ENCODE peak calls at places on chromosome 19, in eight cellular contexts. M, E, A, I, H, N, C and S are unnamed samples.
A peak's percentile ranks its signal among the peaks of the same experiment; 100 is the strongest.

GRCh38 chr19:3150739-3151329 is 15.0 kb downstream of the GNA15 start:
- DNase-seq in N (no peak), A (no peak), C (no peak), M (no peak), H (no peak), I (no peak), E (no peak), S (no peak)

GRCh38 chr19:23294141-23294540 is 43.9 kb upstream of the ZNF724 start:
- DNase-seq in A (no peak), H (no peak), C (no peak), E (no peak), N (no peak), I (no peak), M (no peak), S (no peak)

GRCh38 chr19:34985249-34986022 is 14.7 kb upstream of the GRAMD1A start:
- DNase-seq in H (no peak), N (peak; percentile 50), I (peak; percentile 65), E (no peak), M (no peak), C (peak; percentile 90), A (peak; percentile 71), S (peak; percentile 46)

GRCh38 chr19:3479819-3480215 is 508 bp downstream of the SMIM24 start:
- DNase-seq in H (no peak), N (no peak), A (no peak), I (peak; percentile 72), E (no peak), C (no peak), M (peak; percentile 59), S (peak; percentile 75)

GRCh38 chr19:14517446-14517839 is 754 bp downstream of the DNAJB1 start:
- DNase-seq in H (no peak), M (no peak), N (no peak), A (peak; percentile 65), C (no peak), E (no peak), I (no peak), S (no peak)

GRCh38 chr19:50628146-50628545 is 11.5 kb downstream of the SYT3 start:
- DNase-seq in M (no peak), I (no peak), N (no peak), C (no peak), E (no peak), H (no peak), A (no peak), S (no peak)

GRCh38 chr19:4414144-4414799 is 11.8 kb downstream of the CHAF1A start:
- DNase-seq in A (peak; percentile 70), E (no peak), H (no peak), M (no peak), N (no peak), I (no peak), C (peak; percentile 64), S (no peak)

GRCh38 chr19:47230122-47230920 is 678 bp downstream of the BBC3 start:
- DNase-seq in E (peak; percentile 67), H (peak; percentile 71), A (peak; percentile 84), N (peak; percentile 91), I (peak; percentile 75), C (peak; percentile 54), M (peak; percentile 68), S (peak; percentile 85)

GRCh38 chr19:24140099-24140498 is 53.1 kb downstream of the ZNF254 start:
- DNase-seq in A (peak; percentile 17), H (no peak), C (peak; percentile 53), E (no peak), N (no peak), I (no peak), M (no peak), S (no peak)

GRCh38 chr19:36136975-36137686 is 2.7 kb upstream of the CAPNS1 start:
- DNase-seq in A (peak; percentile 87), I (peak; percentile 29), E (no peak), M (peak; percentile 85), C (peak; percentile 73), N (no peak), H (no peak), S (no peak)

GRCh38 chr19:2237051-2237868 is 636 bp downstream of the SF3A2 start:
- DNase-seq in H (no peak), A (no peak), C (no peak), M (no peak), I (no peak), E (no peak), N (no peak), S (no peak)

GRCh38 chr19:18645035-18645511 is 8.2 kb downstream of the KLHL26 start:
- DNase-seq in N (no peak), A (no peak), I (no peak), E (no peak), M (no peak), H (no peak), C (no peak), S (no peak)

GRCh38 chr19:44356383-44357111 is at the start of gene ZNF112:
- DNase-seq in N (no peak), C (peak; percentile 95), M (peak; percentile 94), E (peak; percentile 63), A (peak; percentile 95), I (peak; percentile 81), H (no peak), S (peak; percentile 91)

GRCh38 chr19:41945135-41945766 is 13.9 kb downstream of the RABAC1 start:
- DNase-seq in N (peak; percentile 82), C (no peak), A (no peak), I (no peak), H (peak; percentile 76), E (no peak), M (peak; percentile 68), S (no peak)

GRCh38 chr19:53424968-53425597 is 6.7 kb upstream of the ZNF761 start:
- DNase-seq in E (peak; percentile 76), C (peak; percentile 77), M (peak; percentile 58), A (peak; percentile 85), H (peak; percentile 52), N (peak; percentile 58), I (peak; percentile 69), S (peak; percentile 85)

GRCh38 chr19:48878219-48879024 is 6.2 kb downstream of the PPP1R15A start:
- DNase-seq in A (peak; percentile 55), M (no peak), N (no peak), E (no peak), H (no peak), I (no peak), C (peak; percentile 97), S (no peak)

GRCh38 chr19:42360787-42361544 is 29.1 kb downstream of the CNFN start:
- DNase-seq in E (no peak), M (no peak), C (no peak), N (no peak), H (no peak), I (peak; percentile 87), A (no peak), S (peak; percentile 79)

GRCh38 chr19:12757544-12758274 is 6.1 kb downstream of the BEST2 start:
- DNase-seq in M (peak; percentile 65), H (peak; percentile 35), C (peak; percentile 83), I (peak; percentile 94), A (peak; percentile 90), N (peak; percentile 86), E (peak; percentile 87), S (peak; percentile 91)

GRCh38 chr19:17117250-17117789 is 41.7 kb downstream of the MYO9B start:
- DNase-seq in H (no peak), C (no peak), N (no peak), A (peak; percentile 47), M (no peak), E (no peak), I (no peak), S (no peak)

GRCh38 chr19:18306903-18307681 is 15.8 kb downstream of the LSM4 start:
- DNase-seq in H (no peak), A (no peak), M (no peak), C (no peak), E (no peak), N (peak; percentile 61), I (no peak), S (no peak)

GRCh38 chr19:38644719-38645118 is 2.7 kb upstream of the ACTN4 start:
- DNase-seq in I (no peak), C (no peak), E (no peak), M (peak; percentile 64), H (no peak), A (no peak), N (no peak), S (no peak)

GRCh38 chr19:50633359-50633758 is 6.3 kb downstream of the SYT3 start:
- DNase-seq in C (no peak), M (no peak), A (no peak), E (no peak), H (no peak), I (no peak), N (no peak), S (no peak)

GRCh38 chr19:29260477-29261317 is 47.7 kb upstream of the UQCRFS1 start:
- DNase-seq in M (no peak), H (no peak), A (peak; percentile 3), E (peak; percentile 53), N (peak; percentile 43), C (peak; percentile 33), I (peak; percentile 63), S (peak; percentile 74)

GRCh38 chr19:45385392-45386221 is 15.2 kb upstream of the ERCC2 start:
- DNase-seq in E (no peak), I (no peak), C (no peak), A (peak; percentile 36), H (no peak), N (no peak), M (no peak), S (peak; percentile 67)

GRCh38 chr19:42452590-42452989 is 9.8 kb upstream of the CXCL17 start:
- DNase-seq in N (no peak), M (no peak), H (no peak), A (no peak), I (no peak), E (no peak), C (no peak), S (no peak)

GRCh38 chr19:50663280-50663790 is 14.1 kb downstream of the C19orf81 start:
- DNase-seq in H (no peak), I (no peak), A (peak; percentile 10), N (no peak), M (no peak), C (no peak), E (no peak), S (no peak)

GRCh38 chr19:2353159-2353894 is 6.7 kb upstream of the TMPRSS9 start:
- DNase-seq in C (no peak), A (no peak), M (no peak), I (no peak), N (no peak), H (no peak), E (no peak), S (no peak)

GRCh38 chr19:18762125-18763023 is 28.7 kb downstream of the COMP start:
- DNase-seq in H (no peak), N (no peak), C (peak; percentile 77), M (peak; percentile 90), E (no peak), A (peak; percentile 48), I (peak; percentile 79), S (peak; percentile 38)

GRCh38 chr19:55437410-55437809 is 5.7 kb downstream of the SHISA7 start:
- DNase-seq in E (peak; percentile 65), M (no peak), A (peak; percentile 83), N (no peak), I (peak; percentile 90), H (no peak), C (peak; percentile 73), S (peak; percentile 85)